ENCODE peak calls at places on chromosomes 5 and 9, in five cellular contexts. K, D, S, A and F are unnamed samples.

GRCh38 chr9:130894546-130894945 is 2.1 kb downstream of the QRFP start:
- DNase-seq in K (no peak), S (no peak), D (no peak), A (no peak), F (peak)

GRCh38 chr9:98241357-98242104 is 13.9 kb downstream of the TBC1D2 start:
- DNase-seq in A (no peak), S (no peak), K (no peak), D (no peak), F (no peak)

GRCh38 chr5:155260798-155261197 is 247.2 kb downstream of the KIF4B start:
- DNase-seq in K (no peak), S (no peak), D (no peak), A (peak), F (no peak)

GRCh38 chr5:169670769-169671525 is 33.9 kb downstream of the DOCK2 start:
- DNase-seq in K (no peak), S (no peak), A (no peak), D (peak), F (no peak)

GRCh38 chr5:151155149-151155776 is 2.3 kb downstream of the ANXA6 start:
- DNase-seq in D (peak), A (peak), K (peak), S (no peak), F (no peak)

GRCh38 chr9:18275313-18275990 is 198.5 kb upstream of the ADAMTSL1 start:
- DNase-seq in S (no peak), D (no peak), K (no peak), A (no peak), F (no peak)

GRCh38 chr9:4292781-4293180 is 7.1 kb downstream of the GLIS3 start:
- DNase-seq in D (no peak), A (no peak), K (peak), S (no peak), F (peak)

GRCh38 chr9:80197661-80198060 is 625.9 kb downstream of the TLE4 start:
- DNase-seq in S (no peak), K (peak), A (no peak), D (no peak), F (peak)

GRCh38 chr5:177301503-177302165 is 1.9 kb downstream of the RAB24 start:
- DNase-seq in A (no peak), D (peak), K (no peak), S (no peak), F (peak)

GRCh38 chr9:107127608-107128007 is 155.5 kb upstream of the RAD23B start:
- DNase-seq in S (no peak), A (no peak), D (no peak), K (no peak), F (no peak)